ENCODE peak calls at places on chromosomes 6 and 20, in six cellular contexts. F is aorta; H is IMR-90; B is breast epithelium; A is CD8-positive, alpha-beta T cell; O is CD4-positive, alpha-beta T cell. W is an unnamed sample.

GRCh38 chr6:63307581-63308246 is 12.1 kb downstream of the LGSN start:
- DNase-seq in O (no peak), A (no peak), F (no peak), H (peak; percentile 64), B (no peak), W (peak; percentile 5)

GRCh38 chr6:42088101-42088591 is 37.8 kb downstream of the TAF8 start:
- DNase-seq in H (peak; percentile 54), O (no peak), A (no peak), F (no peak), B (no peak), W (peak; percentile 41)

GRCh38 chr6:108526739-108527174 is 34.0 kb upstream of the FOXO3 start:
- DNase-seq in B (no peak), A (no peak), O (no peak), F (no peak), H (peak; percentile 62), W (peak; percentile 15)

GRCh38 chr6:45576648-45577624 is 199.2 kb upstream of the SUPT3H start:
- DNase-seq in B (peak; percentile 27), A (no peak), F (no peak), O (no peak), H (no peak), W (no peak)

GRCh38 chr20:51633430-51633829 is 90.9 kb upstream of the NFATC2 start:
- DNase-seq in A (no peak), B (no peak), H (no peak), O (no peak), F (no peak), W (no peak)

GRCh38 chr6:14429396-14429795 is 311.8 kb downstream of the CD83 start:
- DNase-seq in F (no peak), O (no peak), A (no peak), B (no peak), H (no peak), W (no peak)

GRCh38 chr6:106620931-106621672 is 8.2 kb downstream of the RTN4IP1 start:
- DNase-seq in O (no peak), B (no peak), A (no peak), H (peak; percentile 42), F (no peak), W (peak; percentile 47)

GRCh38 chr6:130420911-130421310 is 55.1 kb downstream of the TMEM200A start:
- DNase-seq in H (no peak), A (no peak), O (no peak), F (no peak), B (no peak), W (peak; percentile 44)

GRCh38 chr6:157966990-157967389 is 14.7 kb upstream of the SYNJ2 start:
- DNase-seq in O (no peak), F (no peak), H (no peak), A (no peak), B (peak; percentile 69), W (no peak)

GRCh38 chr6:36914227-36914794 is 28.6 kb downstream of the C6orf89 start:
- DNase-seq in A (no peak), O (no peak), F (no peak), B (peak; percentile 86), H (peak; percentile 56), W (no peak)

GRCh38 chr20:62702008-62702290 is 6.7 kb upstream of the NTSR1 start:
- DNase-seq in H (no peak), O (no peak), B (no peak), A (no peak), F (no peak), W (no peak)

GRCh38 chr20:39893013-39893685 is 795.9 kb downstream of the MAFB start:
- DNase-seq in B (no peak), O (no peak), F (no peak), H (peak; percentile 91), A (no peak), W (peak; percentile 82)

GRCh38 chr6:1554881-1555569 is 54.7 kb upstream of the FOXC1 start:
- DNase-seq in A (peak; percentile 72), F (peak; percentile 95), O (peak; percentile 41), H (peak; percentile 32), B (peak; percentile 47), W (peak; percentile 20)

GRCh38 chr20:4889446-4889845 is 111.9 kb downstream of the SLC23A2 start:
- DNase-seq in B (no peak), H (no peak), O (no peak), F (no peak), A (no peak), W (no peak)

GRCh38 chr6:55955684-55956083 is 80.3 kb upstream of the BMP5 start:
- DNase-seq in A (no peak), O (no peak), F (no peak), B (no peak), H (no peak), W (no peak)

GRCh38 chr6:90000864-90001731 is 106.8 kb downstream of the GJA10 start:
- DNase-seq in F (no peak), H (peak; percentile 31), B (no peak), O (no peak), A (no peak), W (peak; percentile 37)

GRCh38 chr6:116189472-116189871 is 63.5 kb upstream of the COL10A1 start:
- DNase-seq in A (no peak), O (no peak), F (no peak), H (no peak), B (no peak), W (no peak)

GRCh38 chr6:1502041-1502440 is 107.7 kb upstream of the FOXC1 start:
- DNase-seq in F (no peak), A (no peak), O (no peak), B (no peak), H (no peak), W (no peak)

GRCh38 chr20:19757973-19758887 is at the start of gene RIN2:
- DNase-seq in H (peak; percentile 87), A (no peak), O (no peak), B (peak; percentile 89), F (peak; percentile 93), W (peak; percentile 78)

DNA sequence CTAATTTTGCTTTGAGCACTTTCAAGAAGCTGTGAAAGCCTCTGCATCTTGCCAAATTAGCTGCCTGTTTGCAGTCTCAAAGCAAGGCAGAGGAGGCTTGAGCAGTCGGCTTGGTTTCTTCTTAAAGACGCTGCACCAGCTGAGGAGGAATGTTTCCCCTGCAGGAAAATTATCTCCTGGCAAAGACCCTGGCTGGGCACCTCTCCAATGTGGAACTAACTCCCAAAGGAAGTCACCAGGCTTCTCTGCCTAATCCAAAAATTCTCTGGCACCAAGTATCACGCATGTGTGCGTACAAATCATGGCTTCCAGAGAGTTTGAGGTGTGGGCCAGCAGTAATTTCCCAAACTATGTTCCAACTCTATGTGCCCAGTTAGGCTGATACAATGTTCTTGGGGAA is 176.2 kb downstream of the KIF16B start:
- DNase-seq in A (no peak), H (no peak), B (peak; percentile 72), O (no peak), F (peak; percentile 86), W (peak; percentile 24)
- H3K27ac ChIP-seq in A (no peak overlapping the region), H (no peak overlapping the region), B (no peak overlapping the region), O (no peak overlapping the region), F (no peak overlapping the region), W (no peak overlapping the region)

GRCh38 chr6:138594749-138595148 is 95.5 kb upstream of the NHSL1 start:
- DNase-seq in B (no peak), O (no peak), A (no peak), F (no peak), H (no peak), W (no peak)

GRCh38 chr6:138596126-138596525 is 96.8 kb upstream of the NHSL1 start:
- DNase-seq in F (no peak), O (no peak), B (no peak), H (no peak), A (no peak), W (no peak)

GRCh38 chr6:138593100-138593877 is 94.0 kb upstream of the NHSL1 start:
- DNase-seq in B (peak; percentile 30), H (peak; percentile 99), A (no peak), O (peak; percentile 1), F (no peak), W (peak; percentile 98)

GRCh38 chr6:138592698-138593097 is 93.4 kb upstream of the NHSL1 start:
- DNase-seq in A (no peak), O (no peak), H (no peak), B (no peak), F (no peak), W (no peak)

GRCh38 chr6:138594042-138594636 is 94.8 kb upstream of the NHSL1 start:
- DNase-seq in B (no peak), A (no peak), F (no peak), O (no peak), H (no peak), W (no peak)
- H3K27ac ChIP-seq in B (peak overlapping the region; percentile 59), A (no peak overlapping the region), F (no peak overlapping the region), O (no peak overlapping the region), H (peak overlapping the region; percentile 55), W (peak overlapping the region; percentile 88)

DNA sequence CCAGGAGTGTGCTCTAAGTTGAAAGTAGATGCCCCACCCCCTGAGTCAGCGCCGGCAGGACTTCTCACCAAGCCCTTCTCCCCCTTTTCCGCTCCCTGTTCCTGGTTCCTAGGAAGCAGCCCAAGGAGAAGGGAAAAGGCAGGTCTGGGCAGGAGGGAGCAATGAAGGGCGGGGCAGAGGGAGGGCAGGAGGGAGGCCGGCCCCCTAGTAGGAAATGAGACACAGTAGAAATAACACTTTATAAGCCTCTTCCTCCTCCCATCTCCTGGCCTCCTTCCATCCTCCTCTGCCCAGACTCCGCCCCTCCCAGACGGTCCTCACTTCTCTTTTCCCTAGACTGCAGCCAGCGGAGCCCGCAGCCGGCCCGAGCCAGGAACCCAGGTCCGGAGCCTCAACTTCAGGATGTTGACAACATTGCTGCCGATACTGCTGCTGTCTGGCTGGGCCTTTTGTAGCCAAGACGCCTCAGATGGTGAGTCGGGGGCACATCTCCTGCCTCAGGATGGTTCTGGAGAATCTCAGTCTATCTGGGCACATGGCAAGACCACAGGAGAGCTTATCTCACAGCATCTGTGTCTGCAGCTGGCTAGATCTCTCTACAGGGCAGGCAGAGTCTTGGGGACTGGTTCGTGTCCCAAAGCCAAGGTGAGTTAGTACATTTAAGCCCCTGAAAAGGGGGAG is at the start of gene PROCR:
- DNase-seq in F (peak; percentile 92), O (no peak), A (no peak), B (peak; percentile 86), H (peak; percentile 90), W (peak; percentile 91)
- H3K27ac ChIP-seq in F (no peak within 1 kb of the TSS), O (no peak within 1 kb of the TSS), A (peak within 1 kb of the TSS; percentile 12), B (peak within 1 kb of the TSS; percentile 80), H (peak within 1 kb of the TSS; percentile 69), W (peak within 1 kb of the TSS; percentile 24)

GRCh38 chr6:71288228-71289038 is at the start of gene OGFRL1:
- DNase-seq in H (peak; percentile 53), O (peak; percentile 35), A (peak; percentile 61), B (peak; percentile 86), F (peak; percentile 92), W (peak; percentile 49)

GRCh38 chr6:71289039-71289801 is 609 bp downstream of the OGFRL1 start:
- DNase-seq in F (peak; percentile 79), H (no peak), O (no peak), A (no peak), B (no peak), W (peak; percentile 14)

GRCh38 chr6:71287926-71288227 is 734 bp upstream of the OGFRL1 start:
- DNase-seq in H (no peak), B (no peak), F (no peak), O (no peak), A (no peak), W (no peak)

GRCh38 chr6:71284785-71285184 is 3.8 kb upstream of the OGFRL1 start:
- DNase-seq in A (no peak), F (no peak), H (no peak), O (no peak), B (peak; percentile 87), W (no peak)

DNA sequence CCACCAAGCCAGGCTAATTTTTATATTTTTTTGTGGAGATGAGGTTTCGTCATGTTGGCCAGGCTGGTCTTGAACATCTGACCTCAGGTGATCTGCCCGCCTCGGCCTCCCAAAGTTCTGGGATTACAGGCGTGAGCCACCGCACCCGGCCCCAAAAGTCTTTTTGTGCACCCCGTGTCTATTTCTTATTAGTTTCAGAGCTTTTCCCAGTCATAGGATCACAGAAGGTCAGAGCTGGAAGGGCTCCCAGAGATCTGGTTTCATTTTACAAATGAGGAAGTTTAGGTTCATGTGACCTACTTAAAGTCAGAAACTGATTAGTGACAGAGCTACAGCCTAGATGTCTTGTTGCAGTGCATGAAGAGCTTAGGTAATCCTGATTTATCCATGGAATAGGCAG is 1.6 kb upstream of the OGFRL1 start:
- DNase-seq in A (no peak), O (no peak), F (no peak), B (peak; percentile 43), H (peak; percentile 11), W (no peak)
- H3K27ac ChIP-seq in A (no peak overlapping the region), O (no peak overlapping the region), F (no peak overlapping the region), B (peak overlapping the region; percentile 99), H (no peak overlapping the region), W (no peak overlapping the region)

W was measured in astrocyte.